ENCODE peak calls at places on chromosome 9, in eight cellular contexts. One of them, this sample, is unnamed.

GRCh38 chr9:117368684-117369230 is 46.1 kb downstream of the ASTN2 start:
- DNase-seq in psoas muscle: no peak
- DNase-seq in WTC11: no peak
- DNase-seq in adrenal gland: no peak
- DNase-seq in SK-N-SH: no peak
- DNase-seq in BE2C: no peak
- DNase-seq in cardiac muscle cell: no peak
- DNase-seq in breast epithelium: no peak
- DNase-seq in this sample: no peak

GRCh38 chr9:123225995-123226394 is 42.4 kb downstream of the STRBP start:
- DNase-seq in psoas muscle: no peak
- DNase-seq in WTC11: no peak
- DNase-seq in adrenal gland: no peak
- DNase-seq in SK-N-SH: no peak
- DNase-seq in BE2C: no peak
- DNase-seq in cardiac muscle cell: no peak
- DNase-seq in breast epithelium: no peak
- DNase-seq in this sample: no peak

GRCh38 chr9:75176037-75176436 is 87.7 kb downstream of the OSTF1 start:
- DNase-seq in psoas muscle: no peak
- DNase-seq in WTC11: no peak
- DNase-seq in adrenal gland: no peak
- DNase-seq in SK-N-SH: no peak
- DNase-seq in BE2C: no peak
- DNase-seq in cardiac muscle cell: no peak
- DNase-seq in breast epithelium: no peak
- DNase-seq in this sample: no peak

GRCh38 chr9:123373941-123374340 is 17.9 kb downstream of the CRB2 start:
- DNase-seq in psoas muscle: no peak
- DNase-seq in WTC11: peak
- DNase-seq in adrenal gland: no peak
- DNase-seq in SK-N-SH: peak
- DNase-seq in BE2C: peak
- DNase-seq in cardiac muscle cell: peak
- DNase-seq in breast epithelium: no peak
- DNase-seq in this sample: no peak

GRCh38 chr9:122216138-122216797 is 12.5 kb downstream of the LHX6 start:
- DNase-seq in psoas muscle: no peak
- DNase-seq in WTC11: no peak
- DNase-seq in adrenal gland: no peak
- DNase-seq in SK-N-SH: peak
- DNase-seq in BE2C: no peak
- DNase-seq in cardiac muscle cell: no peak
- DNase-seq in breast epithelium: no peak
- DNase-seq in this sample: no peak

GRCh38 chr9:95437559-95437958 is 79.2 kb downstream of the PTCH1 start:
- DNase-seq in psoas muscle: no peak
- DNase-seq in WTC11: no peak
- DNase-seq in adrenal gland: no peak
- DNase-seq in SK-N-SH: no peak
- DNase-seq in BE2C: no peak
- DNase-seq in cardiac muscle cell: no peak
- DNase-seq in breast epithelium: no peak
- DNase-seq in this sample: no peak

GRCh38 chr9:72675586-72675985 is 154.2 kb downstream of the TMC1 start:
- DNase-seq in psoas muscle: no peak
- DNase-seq in WTC11: no peak
- DNase-seq in adrenal gland: no peak
- DNase-seq in SK-N-SH: no peak
- DNase-seq in BE2C: no peak
- DNase-seq in cardiac muscle cell: no peak
- DNase-seq in breast epithelium: no peak
- DNase-seq in this sample: no peak

GRCh38 chr9:123796618-123797484 is 133.1 kb downstream of the DENND1A start:
- DNase-seq in psoas muscle: no peak
- DNase-seq in WTC11: no peak
- DNase-seq in adrenal gland: no peak
- DNase-seq in SK-N-SH: no peak
- DNase-seq in BE2C: no peak
- DNase-seq in cardiac muscle cell: no peak
- DNase-seq in breast epithelium: no peak
- DNase-seq in this sample: no peak

GRCh38 chr9:87216036-87216435 is 268.7 kb upstream of the GAS1 start:
- DNase-seq in psoas muscle: no peak
- DNase-seq in WTC11: no peak
- DNase-seq in adrenal gland: no peak
- DNase-seq in SK-N-SH: no peak
- DNase-seq in BE2C: no peak
- DNase-seq in cardiac muscle cell: no peak
- DNase-seq in breast epithelium: no peak
- DNase-seq in this sample: no peak

GRCh38 chr9:38421498-38422211 is 2.6 kb downstream of the IGFBPL1 start:
- DNase-seq in psoas muscle: no peak
- DNase-seq in WTC11: peak
- DNase-seq in adrenal gland: no peak
- DNase-seq in SK-N-SH: peak
- DNase-seq in BE2C: peak
- DNase-seq in cardiac muscle cell: no peak
- DNase-seq in breast epithelium: no peak
- DNase-seq in this sample: no peak

GRCh38 chr9:72156586-72156985 is 7.3 kb downstream of the GDA start:
- DNase-seq in psoas muscle: no peak
- DNase-seq in WTC11: no peak
- DNase-seq in adrenal gland: no peak
- DNase-seq in SK-N-SH: no peak
- DNase-seq in BE2C: no peak
- DNase-seq in cardiac muscle cell: no peak
- DNase-seq in breast epithelium: no peak
- DNase-seq in this sample: no peak

GRCh38 chr9:13845460-13845859 is 468.5 kb downstream of the NFIB start:
- DNase-seq in psoas muscle: no peak
- DNase-seq in WTC11: no peak
- DNase-seq in adrenal gland: no peak
- DNase-seq in SK-N-SH: no peak
- DNase-seq in BE2C: no peak
- DNase-seq in cardiac muscle cell: no peak
- DNase-seq in breast epithelium: no peak
- DNase-seq in this sample: no peak

GRCh38 chr9:120368799-120369198 is 211.2 kb downstream of the CDK5RAP2 start:
- DNase-seq in psoas muscle: no peak
- DNase-seq in WTC11: no peak
- DNase-seq in adrenal gland: no peak
- DNase-seq in SK-N-SH: no peak
- DNase-seq in BE2C: no peak
- DNase-seq in cardiac muscle cell: no peak
- DNase-seq in breast epithelium: no peak
- DNase-seq in this sample: no peak

GRCh38 chr9:131732061-131732526 is 7.8 kb downstream of the RAPGEF1 start:
- DNase-seq in psoas muscle: peak
- DNase-seq in WTC11: no peak
- DNase-seq in adrenal gland: no peak
- DNase-seq in SK-N-SH: no peak
- DNase-seq in BE2C: no peak
- DNase-seq in cardiac muscle cell: no peak
- DNase-seq in breast epithelium: no peak
- DNase-seq in this sample: no peak

GRCh38 chr9:75858497-75859092 is 31.9 kb upstream of the PCSK5 start:
- DNase-seq in psoas muscle: no peak
- DNase-seq in WTC11: no peak
- DNase-seq in adrenal gland: no peak
- DNase-seq in SK-N-SH: no peak
- DNase-seq in BE2C: no peak
- DNase-seq in cardiac muscle cell: no peak
- DNase-seq in breast epithelium: no peak
- DNase-seq in this sample: no peak

GRCh38 chr9:123735376-123735775 is 194.6 kb downstream of the DENND1A start:
- DNase-seq in psoas muscle: no peak
- DNase-seq in WTC11: no peak
- DNase-seq in adrenal gland: no peak
- DNase-seq in SK-N-SH: no peak
- DNase-seq in BE2C: no peak
- DNase-seq in cardiac muscle cell: no peak
- DNase-seq in breast epithelium: no peak
- DNase-seq in this sample: no peak

GRCh38 chr9:130042931-130043653 is at the start of gene FNBP1:
- DNase-seq in psoas muscle: peak
- DNase-seq in WTC11: peak
- DNase-seq in adrenal gland: peak
- DNase-seq in SK-N-SH: peak
- DNase-seq in BE2C: peak
- DNase-seq in cardiac muscle cell: peak
- DNase-seq in breast epithelium: peak
- DNase-seq in this sample: peak
- TF ChIP-seq CTCF in psoas muscle: no peak
- TF ChIP-seq CTCF in WTC11: no peak
- TF ChIP-seq CTCF in adrenal gland: no peak
- TF ChIP-seq CTCF in SK-N-SH: no peak
- TF ChIP-seq CTCF in BE2C: no peak
- TF ChIP-seq CTCF in cardiac muscle cell: no peak
- TF ChIP-seq CTCF in breast epithelium: no peak
- TF ChIP-seq CTCF in this sample: no peak

GRCh38 chr9:104118916-104119315 is 24.8 kb downstream of the SMC2 start:
- DNase-seq in psoas muscle: no peak
- DNase-seq in WTC11: no peak
- DNase-seq in adrenal gland: no peak
- DNase-seq in SK-N-SH: no peak
- DNase-seq in BE2C: no peak
- DNase-seq in cardiac muscle cell: no peak
- DNase-seq in breast epithelium: no peak
- DNase-seq in this sample: no peak

GRCh38 chr9:104121022-104121421 is 26.9 kb downstream of the SMC2 start:
- DNase-seq in psoas muscle: no peak
- DNase-seq in WTC11: peak
- DNase-seq in adrenal gland: no peak
- DNase-seq in SK-N-SH: no peak
- DNase-seq in BE2C: no peak
- DNase-seq in cardiac muscle cell: no peak
- DNase-seq in breast epithelium: no peak
- DNase-seq in this sample: no peak
- TF ChIP-seq CTCF in psoas muscle: no peak
- TF ChIP-seq CTCF in WTC11: no peak
- TF ChIP-seq CTCF in adrenal gland: no peak
- TF ChIP-seq CTCF in SK-N-SH: no peak
- TF ChIP-seq CTCF in BE2C: no peak
- TF ChIP-seq CTCF in cardiac muscle cell: no peak
- TF ChIP-seq CTCF in breast epithelium: no peak
- TF ChIP-seq CTCF in this sample: no peak

GRCh38 chr9:109498195-109499060 is at the start of gene PTPN3:
- DNase-seq in psoas muscle: peak
- DNase-seq in WTC11: peak
- DNase-seq in adrenal gland: peak
- DNase-seq in SK-N-SH: peak
- DNase-seq in BE2C: no peak
- DNase-seq in cardiac muscle cell: peak
- DNase-seq in breast epithelium: no peak
- DNase-seq in this sample: no peak

GRCh38 chr9:109496126-109496707 is 1.9 kb downstream of the PTPN3 start:
- DNase-seq in psoas muscle: no peak
- DNase-seq in WTC11: no peak
- DNase-seq in adrenal gland: no peak
- DNase-seq in SK-N-SH: no peak
- DNase-seq in BE2C: no peak
- DNase-seq in cardiac muscle cell: no peak
- DNase-seq in breast epithelium: no peak
- DNase-seq in this sample: no peak

GRCh38 chr9:109488791-109489492 is 9.2 kb downstream of the PTPN3 start:
- DNase-seq in psoas muscle: no peak
- DNase-seq in WTC11: no peak
- DNase-seq in adrenal gland: no peak
- DNase-seq in SK-N-SH: no peak
- DNase-seq in BE2C: no peak
- DNase-seq in cardiac muscle cell: no peak
- DNase-seq in breast epithelium: no peak
- DNase-seq in this sample: no peak

GRCh38 chr9:109497193-109498165 is 628 bp downstream of the PTPN3 start:
- DNase-seq in psoas muscle: peak
- DNase-seq in WTC11: no peak
- DNase-seq in adrenal gland: no peak
- DNase-seq in SK-N-SH: peak
- DNase-seq in BE2C: no peak
- DNase-seq in cardiac muscle cell: peak
- DNase-seq in breast epithelium: no peak
- DNase-seq in this sample: no peak

DNA sequence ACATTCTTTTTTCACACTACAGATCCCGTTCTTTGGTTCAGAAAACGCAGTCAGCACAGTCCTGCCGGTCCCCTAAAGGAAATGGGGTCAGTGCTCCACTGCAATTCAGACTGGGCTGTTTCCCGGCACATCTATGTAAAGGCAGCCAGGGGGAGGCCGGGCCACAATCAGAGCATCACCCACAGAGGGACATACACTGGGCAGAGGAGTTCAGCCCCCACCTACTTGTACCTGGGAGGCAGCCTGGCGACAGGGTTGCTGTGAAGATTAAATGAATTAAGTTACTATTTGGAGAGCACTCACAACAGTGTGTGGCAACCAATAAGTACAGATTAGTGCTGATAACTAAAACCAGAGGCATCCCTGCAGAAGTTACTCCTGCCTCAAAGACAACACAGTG is 4.5 kb downstream of the PTPN3 start:
- DNase-seq in psoas muscle: no peak
- DNase-seq in WTC11: no peak
- DNase-seq in adrenal gland: no peak
- DNase-seq in SK-N-SH: peak
- DNase-seq in BE2C: no peak
- DNase-seq in cardiac muscle cell: no peak
- DNase-seq in breast epithelium: no peak
- DNase-seq in this sample: no peak
- TF ChIP-seq CTCF in psoas muscle: no peak
- TF ChIP-seq CTCF in WTC11: no peak
- TF ChIP-seq CTCF in adrenal gland: no peak
- TF ChIP-seq CTCF in SK-N-SH: no peak
- TF ChIP-seq CTCF in BE2C: no peak
- TF ChIP-seq CTCF in cardiac muscle cell: no peak
- TF ChIP-seq CTCF in breast epithelium: no peak
- TF ChIP-seq CTCF in this sample: no peak

DNA sequence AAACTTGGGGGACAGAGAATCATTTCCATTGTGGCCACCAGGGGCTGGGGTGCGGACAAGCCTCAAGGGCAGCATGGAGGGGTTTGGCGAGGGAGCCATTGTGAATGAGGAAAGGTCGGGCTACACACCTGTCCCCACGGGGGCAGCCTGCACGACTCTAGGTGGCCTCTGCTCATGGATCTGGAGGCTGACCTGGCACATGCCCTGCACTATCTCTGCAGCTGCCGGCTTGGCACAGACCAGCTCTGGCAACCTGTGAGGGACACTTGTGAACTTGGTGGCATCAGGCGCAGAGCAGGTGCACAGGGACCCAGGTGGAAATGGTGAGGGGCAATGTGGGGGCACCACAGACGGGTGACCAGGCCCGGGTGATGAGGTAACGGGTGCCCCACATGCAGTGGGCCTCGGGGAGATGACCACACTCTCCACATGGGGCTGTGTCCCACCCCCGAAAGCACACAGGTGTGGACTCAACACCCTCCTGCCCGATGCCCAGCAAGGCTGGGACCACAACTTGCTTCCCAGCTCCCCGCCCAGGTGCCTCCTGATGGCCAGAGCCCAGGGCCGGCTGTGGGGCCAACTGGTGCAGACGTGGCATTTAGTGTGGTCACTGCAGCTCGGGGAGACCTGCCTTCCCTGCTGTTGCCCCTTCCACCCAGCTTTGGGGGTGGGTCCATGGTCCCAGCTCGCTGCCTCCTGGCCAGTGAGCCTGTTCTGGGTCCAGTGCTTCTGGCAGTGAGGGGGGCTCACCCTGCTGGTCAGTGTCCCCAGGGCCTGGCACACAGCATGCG is 60.9 kb upstream of the UBAC1 start:
- DNase-seq in psoas muscle: peak
- DNase-seq in WTC11: peak
- DNase-seq in adrenal gland: no peak
- DNase-seq in SK-N-SH: no peak
- DNase-seq in BE2C: peak
- DNase-seq in cardiac muscle cell: no peak
- DNase-seq in breast epithelium: no peak
- DNase-seq in this sample: no peak
- TF ChIP-seq CTCF in psoas muscle: no peak
- TF ChIP-seq CTCF in WTC11: no peak
- TF ChIP-seq CTCF in adrenal gland: no peak
- TF ChIP-seq CTCF in SK-N-SH: no peak
- TF ChIP-seq CTCF in BE2C: peak
- TF ChIP-seq CTCF in cardiac muscle cell: no peak
- TF ChIP-seq CTCF in breast epithelium: no peak
- TF ChIP-seq CTCF in this sample: no peak

This sample was measured in natural killer cell.